ENCODE peak calls at places on chromosomes 16 and 17, in seven cellular contexts. One of them, this sample, is unnamed.

GRCh38 chr16:88569614-88569984 is 604 bp upstream of the ZC3H18 start:
- DNase-seq in neural progenitor cell: peak
- DNase-seq in stomach: no peak
- DNase-seq in CD8-positive, alpha-beta T cell: no peak
- DNase-seq in coronary artery: no peak
- DNase-seq in heart left ventricle: peak
- DNase-seq in body of pancreas: peak
- DNase-seq in this sample: no peak

GRCh38 chr16:12086861-12087260 is 110.3 kb downstream of the SNX29 start:
- DNase-seq in heart left ventricle: no peak
- DNase-seq in CD8-positive, alpha-beta T cell: no peak
- DNase-seq in body of pancreas: no peak
- DNase-seq in neural progenitor cell: no peak
- DNase-seq in coronary artery: no peak
- DNase-seq in stomach: no peak
- DNase-seq in this sample: no peak

GRCh38 chr16:57893559-57894389 is 77.2 kb downstream of the CNGB1 start:
- DNase-seq in CD8-positive, alpha-beta T cell: no peak
- DNase-seq in body of pancreas: peak
- DNase-seq in neural progenitor cell: no peak
- DNase-seq in stomach: no peak
- DNase-seq in coronary artery: no peak
- DNase-seq in heart left ventricle: no peak
- DNase-seq in this sample: no peak

GRCh38 chr17:36668824-36669223 is 67.4 kb downstream of the MRM1 start:
- DNase-seq in body of pancreas: no peak
- DNase-seq in neural progenitor cell: no peak
- DNase-seq in stomach: no peak
- DNase-seq in heart left ventricle: no peak
- DNase-seq in coronary artery: no peak
- DNase-seq in CD8-positive, alpha-beta T cell: no peak
- DNase-seq in this sample: no peak

GRCh38 chr16:476039-476438 is 50.6 kb downstream of the RAB11FIP3 start:
- DNase-seq in stomach: no peak
- DNase-seq in neural progenitor cell: no peak
- DNase-seq in heart left ventricle: no peak
- DNase-seq in body of pancreas: peak
- DNase-seq in coronary artery: no peak
- DNase-seq in CD8-positive, alpha-beta T cell: no peak
- DNase-seq in this sample: no peak

GRCh38 chr17:83009414-83010322 is 69.7 kb upstream of the METRNL start:
- DNase-seq in body of pancreas: no peak
- DNase-seq in coronary artery: no peak
- DNase-seq in heart left ventricle: no peak
- DNase-seq in CD8-positive, alpha-beta T cell: no peak
- DNase-seq in neural progenitor cell: no peak
- DNase-seq in stomach: no peak
- DNase-seq in this sample: no peak

GRCh38 chr17:81547614-81547982 is 4.6 kb downstream of the FAAP100 start:
- DNase-seq in body of pancreas: no peak
- DNase-seq in coronary artery: no peak
- DNase-seq in neural progenitor cell: no peak
- DNase-seq in heart left ventricle: peak
- DNase-seq in CD8-positive, alpha-beta T cell: no peak
- DNase-seq in stomach: no peak
- DNase-seq in this sample: no peak

GRCh38 chr16:1472974-1473373 is 1.9 kb downstream of the CLCN7 start:
- DNase-seq in body of pancreas: no peak
- DNase-seq in coronary artery: no peak
- DNase-seq in heart left ventricle: no peak
- DNase-seq in CD8-positive, alpha-beta T cell: no peak
- DNase-seq in stomach: no peak
- DNase-seq in neural progenitor cell: no peak
- DNase-seq in this sample: no peak

GRCh38 chr16:24778676-24779075 is 49.2 kb downstream of the TNRC6A start:
- DNase-seq in CD8-positive, alpha-beta T cell: no peak
- DNase-seq in coronary artery: no peak
- DNase-seq in neural progenitor cell: no peak
- DNase-seq in stomach: no peak
- DNase-seq in body of pancreas: no peak
- DNase-seq in heart left ventricle: no peak
- DNase-seq in this sample: no peak

GRCh38 chr17:42642377-42642776 is 16.7 kb upstream of the TUBG2 start:
- DNase-seq in stomach: no peak
- DNase-seq in neural progenitor cell: peak
- DNase-seq in coronary artery: no peak
- DNase-seq in heart left ventricle: no peak
- DNase-seq in CD8-positive, alpha-beta T cell: no peak
- DNase-seq in body of pancreas: no peak
- DNase-seq in this sample: no peak

GRCh38 chr17:79626156-79626890 is 15.5 kb upstream of the RBFOX3 start:
- DNase-seq in neural progenitor cell: no peak
- DNase-seq in stomach: no peak
- DNase-seq in CD8-positive, alpha-beta T cell: no peak
- DNase-seq in heart left ventricle: no peak
- DNase-seq in body of pancreas: peak
- DNase-seq in coronary artery: peak
- DNase-seq in this sample: no peak

GRCh38 chr16:79972053-79972704 is 371.6 kb upstream of the MAF start:
- DNase-seq in stomach: no peak
- DNase-seq in neural progenitor cell: no peak
- DNase-seq in CD8-positive, alpha-beta T cell: no peak
- DNase-seq in coronary artery: no peak
- DNase-seq in body of pancreas: no peak
- DNase-seq in heart left ventricle: no peak
- DNase-seq in this sample: no peak

GRCh38 chr16:22053921-22054341 is 38.4 kb upstream of the VWA3A start:
- DNase-seq in heart left ventricle: no peak
- DNase-seq in CD8-positive, alpha-beta T cell: no peak
- DNase-seq in coronary artery: no peak
- DNase-seq in neural progenitor cell: no peak
- DNase-seq in stomach: no peak
- DNase-seq in body of pancreas: no peak
- DNase-seq in this sample: no peak

GRCh38 chr16:3810198-3810664 is 70.3 kb downstream of the CREBBP start:
- DNase-seq in coronary artery: no peak
- DNase-seq in stomach: no peak
- DNase-seq in CD8-positive, alpha-beta T cell: no peak
- DNase-seq in body of pancreas: no peak
- DNase-seq in neural progenitor cell: no peak
- DNase-seq in heart left ventricle: no peak
- DNase-seq in this sample: no peak

GRCh38 chr17:27339836-27340550 is 46.1 kb downstream of the WSB1 start:
- DNase-seq in CD8-positive, alpha-beta T cell: no peak
- DNase-seq in neural progenitor cell: no peak
- DNase-seq in coronary artery: no peak
- DNase-seq in heart left ventricle: no peak
- DNase-seq in stomach: no peak
- DNase-seq in body of pancreas: no peak
- DNase-seq in this sample: no peak

GRCh38 chr16:67429053-67429798 is 1.7 kb upstream of the HSD11B2 start:
- DNase-seq in body of pancreas: no peak
- DNase-seq in coronary artery: no peak
- DNase-seq in stomach: peak
- DNase-seq in CD8-positive, alpha-beta T cell: no peak
- DNase-seq in neural progenitor cell: no peak
- DNase-seq in heart left ventricle: no peak
- DNase-seq in this sample: no peak

GRCh38 chr17:37137906-37138413 is 189.2 kb downstream of the AATF start:
- DNase-seq in stomach: no peak
- DNase-seq in neural progenitor cell: no peak
- DNase-seq in coronary artery: no peak
- DNase-seq in body of pancreas: no peak
- DNase-seq in heart left ventricle: no peak
- DNase-seq in CD8-positive, alpha-beta T cell: no peak
- DNase-seq in this sample: no peak

GRCh38 chr17:79095345-79096055 is 20.9 kb downstream of the ENGASE start:
- DNase-seq in CD8-positive, alpha-beta T cell: no peak
- DNase-seq in heart left ventricle: no peak
- DNase-seq in body of pancreas: no peak
- DNase-seq in stomach: no peak
- DNase-seq in coronary artery: no peak
- DNase-seq in neural progenitor cell: no peak
- DNase-seq in this sample: no peak

GRCh38 chr17:28549274-28550132 is 2.9 kb downstream of the UNC119 start:
- DNase-seq in body of pancreas: no peak
- DNase-seq in stomach: no peak
- DNase-seq in CD8-positive, alpha-beta T cell: peak
- DNase-seq in coronary artery: no peak
- DNase-seq in neural progenitor cell: peak
- DNase-seq in heart left ventricle: no peak
- DNase-seq in this sample: no peak

GRCh38 chr16:88705746-88706287 is 391 bp downstream of the RNF166 start:
- DNase-seq in neural progenitor cell: peak
- DNase-seq in CD8-positive, alpha-beta T cell: no peak
- DNase-seq in body of pancreas: peak
- DNase-seq in stomach: no peak
- DNase-seq in heart left ventricle: no peak
- DNase-seq in coronary artery: no peak
- DNase-seq in this sample: no peak

GRCh38 chr16:77199211-77199610 is at the start of gene SYCE1L:
- DNase-seq in body of pancreas: no peak
- DNase-seq in coronary artery: no peak
- DNase-seq in stomach: no peak
- DNase-seq in neural progenitor cell: no peak
- DNase-seq in heart left ventricle: no peak
- DNase-seq in CD8-positive, alpha-beta T cell: no peak
- DNase-seq in this sample: no peak

GRCh38 chr17:40602445-40603443 is 37.5 kb upstream of the CCR7 start:
- DNase-seq in heart left ventricle: no peak
- DNase-seq in stomach: no peak
- DNase-seq in coronary artery: no peak
- DNase-seq in CD8-positive, alpha-beta T cell: peak
- DNase-seq in body of pancreas: no peak
- DNase-seq in neural progenitor cell: no peak
- DNase-seq in this sample: no peak

GRCh38 chr17:18102640-18103039 is 5.9 kb upstream of the MYO15A start:
- DNase-seq in neural progenitor cell: no peak
- DNase-seq in coronary artery: no peak
- DNase-seq in stomach: no peak
- DNase-seq in body of pancreas: no peak
- DNase-seq in heart left ventricle: no peak
- DNase-seq in CD8-positive, alpha-beta T cell: no peak
- DNase-seq in this sample: no peak

GRCh38 chr17:35740997-35741931 is 9.8 kb downstream of the RASL10B start:
- DNase-seq in stomach: no peak
- DNase-seq in CD8-positive, alpha-beta T cell: no peak
- DNase-seq in coronary artery: no peak
- DNase-seq in body of pancreas: no peak
- DNase-seq in heart left ventricle: no peak
- DNase-seq in neural progenitor cell: peak
- DNase-seq in this sample: no peak

GRCh38 chr16:81500833-81501521 is 56.4 kb downstream of the CMIP start:
- DNase-seq in CD8-positive, alpha-beta T cell: no peak
- DNase-seq in body of pancreas: no peak
- DNase-seq in neural progenitor cell: no peak
- DNase-seq in heart left ventricle: no peak
- DNase-seq in stomach: no peak
- DNase-seq in coronary artery: no peak
- DNase-seq in this sample: no peak

DNA sequence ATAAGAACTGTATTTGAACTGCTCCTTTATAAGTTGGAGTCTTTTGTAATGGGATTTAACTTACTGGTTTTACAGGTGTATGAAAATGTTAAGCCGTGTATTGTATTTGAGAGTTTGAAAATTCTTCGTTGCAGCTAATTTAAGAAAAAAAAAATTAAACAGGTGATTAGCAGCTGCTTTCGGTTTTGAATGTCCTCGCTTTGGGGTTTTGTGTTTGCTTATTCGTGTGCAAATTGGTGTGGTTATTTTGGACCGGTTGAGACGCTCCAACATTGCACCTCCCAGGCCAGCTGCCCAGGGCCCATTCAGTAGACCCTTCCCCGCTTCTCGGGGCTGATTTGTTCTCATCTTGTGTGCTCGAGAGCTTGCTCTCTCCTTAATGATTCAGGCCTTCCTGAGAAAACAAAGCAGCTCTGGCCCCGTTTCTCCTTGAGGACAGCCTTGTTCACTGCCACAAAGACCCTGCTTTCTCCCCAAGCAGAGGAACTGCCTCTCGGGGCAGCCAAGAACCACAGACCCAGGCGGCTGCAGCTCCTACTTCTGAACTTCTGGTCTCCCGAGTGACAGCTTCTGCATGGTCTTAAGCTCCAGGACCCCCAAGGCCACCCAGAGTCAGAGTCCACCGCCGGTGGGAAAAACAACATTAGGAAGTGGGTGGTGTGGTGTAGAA is 100.5 kb downstream of the MSI2 start:
- DNase-seq in body of pancreas: no peak
- DNase-seq in stomach: peak
- DNase-seq in neural progenitor cell: peak
- DNase-seq in heart left ventricle: no peak
- DNase-seq in coronary artery: no peak
- DNase-seq in CD8-positive, alpha-beta T cell: no peak
- DNase-seq in this sample: peak
- H3K27ac ChIP-seq in body of pancreas: peak
- H3K27ac ChIP-seq in stomach: peak
- H3K27ac ChIP-seq in neural progenitor cell: peak
- H3K27ac ChIP-seq in heart left ventricle: peak
- H3K27ac ChIP-seq in coronary artery: no peak
- H3K27ac ChIP-seq in CD8-positive, alpha-beta T cell: no peak
- H3K27ac ChIP-seq in this sample: peak

DNA sequence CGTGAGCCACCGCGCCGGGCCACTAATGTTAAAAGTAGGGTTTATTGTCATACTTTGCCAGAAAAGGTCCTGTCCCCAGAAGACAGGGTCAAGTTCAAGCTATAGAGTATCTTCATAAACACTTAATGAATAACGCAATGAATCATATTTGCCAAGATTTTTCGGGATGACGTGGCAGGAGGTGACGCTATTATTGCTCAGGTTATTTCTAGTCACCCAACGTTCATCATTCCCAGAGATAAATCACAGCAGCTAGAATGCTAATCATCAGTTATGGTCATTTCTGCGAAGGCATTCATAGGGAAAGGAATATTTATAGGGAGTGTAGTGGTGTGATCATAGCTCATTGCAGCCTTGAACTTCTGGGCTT is 2.0 kb downstream of the TMC5 start:
- DNase-seq in body of pancreas: no peak
- DNase-seq in neural progenitor cell: no peak
- DNase-seq in heart left ventricle: no peak
- DNase-seq in coronary artery: no peak
- DNase-seq in stomach: peak
- DNase-seq in CD8-positive, alpha-beta T cell: no peak
- DNase-seq in this sample: no peak
- H3K27ac ChIP-seq in body of pancreas: no peak
- H3K27ac ChIP-seq in neural progenitor cell: no peak
- H3K27ac ChIP-seq in heart left ventricle: no peak
- H3K27ac ChIP-seq in coronary artery: no peak
- H3K27ac ChIP-seq in stomach: no peak
- H3K27ac ChIP-seq in CD8-positive, alpha-beta T cell: no peak
- H3K27ac ChIP-seq in this sample: no peak

GRCh38 chr17:67105213-67105612 is 60.9 kb downstream of the CACNG1 start:
- DNase-seq in stomach: no peak
- DNase-seq in heart left ventricle: no peak
- DNase-seq in CD8-positive, alpha-beta T cell: no peak
- DNase-seq in coronary artery: no peak
- DNase-seq in neural progenitor cell: no peak
- DNase-seq in body of pancreas: no peak
- DNase-seq in this sample: no peak
- H3K27ac ChIP-seq in stomach: no peak
- H3K27ac ChIP-seq in heart left ventricle: no peak
- H3K27ac ChIP-seq in CD8-positive, alpha-beta T cell: no peak
- H3K27ac ChIP-seq in coronary artery: no peak
- H3K27ac ChIP-seq in neural progenitor cell: no peak
- H3K27ac ChIP-seq in body of pancreas: no peak
- H3K27ac ChIP-seq in this sample: no peak

GRCh38 chr17:77145209-77145608 is 4.4 kb downstream of the SEC14L1 start:
- DNase-seq in heart left ventricle: no peak
- DNase-seq in CD8-positive, alpha-beta T cell: no peak
- DNase-seq in stomach: no peak
- DNase-seq in coronary artery: no peak
- DNase-seq in neural progenitor cell: no peak
- DNase-seq in body of pancreas: no peak
- DNase-seq in this sample: no peak
- H3K27ac ChIP-seq in heart left ventricle: peak
- H3K27ac ChIP-seq in CD8-positive, alpha-beta T cell: no peak
- H3K27ac ChIP-seq in stomach: peak
- H3K27ac ChIP-seq in coronary artery: peak
- H3K27ac ChIP-seq in neural progenitor cell: no peak
- H3K27ac ChIP-seq in body of pancreas: peak
- H3K27ac ChIP-seq in this sample: peak

This sample was measured in caudate nucleus.